ENCODE peak calls at places on chromosomes 7 and 10, in six cellular contexts. B is Panc1, S is AG04450, L is kidney epithelial cell, N is lung, O is transverse colon. F is an unnamed sample.

GRCh38 chr10:2122431-2123124 is 385.3 kb upstream of the ADARB2 start:
- DNase-seq in B (no peak), S (no peak), L (no peak), N (no peak), O (no peak), F (no peak)

GRCh38 chr7:27202018-27202740 is 2.3 kb upstream of the HOXA13 start:
- DNase-seq in B (no peak), S (no peak), L (no peak), N (no peak), O (no peak), F (no peak)

GRCh38 chr10:30434273-30435067 is 486 bp downstream of the MAP3K8 start:
- DNase-seq in B (no peak), S (no peak), L (no peak), N (peak), O (peak), F (no peak)

GRCh38 chr10:60526024-60526585 is 136.4 kb upstream of the ANK3 start:
- DNase-seq in B (no peak), S (no peak), L (no peak), N (no peak), O (no peak), F (no peak)

GRCh38 chr10:96765406-96766240 is 45.3 kb upstream of the PIK3AP1 start:
- DNase-seq in B (peak), S (no peak), L (peak), N (peak), O (peak), F (no peak)

GRCh38 chr7:122143376-122143750 is 686 bp downstream of the AASS start:
- DNase-seq in B (no peak), S (no peak), L (no peak), N (no peak), O (peak), F (no peak)

GRCh38 chr7:151954866-151955820 is 1.1 kb upstream of the GALNTL5 start:
- DNase-seq in B (no peak), S (no peak), L (no peak), N (no peak), O (no peak), F (no peak)

GRCh38 chr10:101214446-101215396 is 14.5 kb downstream of the LBX1 start:
- DNase-seq in B (no peak), S (peak), L (no peak), N (peak), O (peak), F (no peak)

GRCh38 chr7:2195403-2196246 is 37.1 kb downstream of the MAD1L1 start:
- DNase-seq in B (no peak), S (no peak), L (no peak), N (no peak), O (no peak), F (no peak)

DNA sequence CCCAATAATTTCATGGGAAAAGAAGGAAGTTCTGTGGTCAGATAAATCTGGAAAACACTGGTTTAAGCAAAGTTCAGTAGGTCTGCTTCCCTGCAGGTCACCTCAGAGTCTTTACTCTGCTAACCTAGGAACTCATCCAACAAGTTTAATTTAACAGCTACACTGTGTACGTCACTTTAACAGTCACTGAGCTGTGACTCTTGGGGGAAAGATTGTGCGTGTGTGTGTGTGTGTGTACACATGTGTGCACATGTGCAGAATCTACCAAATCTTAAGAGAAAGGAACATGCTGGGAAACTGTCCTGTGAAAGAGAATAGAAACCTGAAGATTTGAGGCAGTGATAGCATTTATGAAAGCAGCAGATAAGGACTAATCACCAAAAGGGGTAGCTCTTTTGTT is 62.6 kb downstream of the IKZF1 start:
- DNase-seq in B (no peak), S (no peak), L (no peak), N (no peak), O (no peak), F (no peak)
- H3K4me3 ChIP-seq in B (no peak), S (no peak), L (no peak), N (no peak), O (no peak), F (no peak)

GRCh38 chr7:129144095-129144833 is at the start of gene TSPAN33:
- DNase-seq in B (peak), S (no peak), L (no peak), N (peak), O (peak), F (no peak)

GRCh38 chr7:129147723-129148122 is 3.2 kb downstream of the TSPAN33 start:
- DNase-seq in B (no peak), S (no peak), L (no peak), N (no peak), O (no peak), F (no peak)

GRCh38 chr7:129146237-129146979 is 1.9 kb downstream of the TSPAN33 start:
- DNase-seq in B (no peak), S (no peak), L (no peak), N (no peak), O (no peak), F (no peak)

GRCh38 chr7:129143724-129144094 is 798 bp upstream of the TSPAN33 start:
- DNase-seq in B (no peak), S (no peak), L (no peak), N (no peak), O (no peak), F (no peak)

GRCh38 chr7:129144834-129145668 is 544 bp downstream of the TSPAN33 start:
- DNase-seq in B (no peak), S (no peak), L (no peak), N (no peak), O (no peak), F (no peak)
- TF ChIP-seq CTCF in B (peak), S (peak), L (peak), N (no peak), O (no peak), F (peak)

DNA sequence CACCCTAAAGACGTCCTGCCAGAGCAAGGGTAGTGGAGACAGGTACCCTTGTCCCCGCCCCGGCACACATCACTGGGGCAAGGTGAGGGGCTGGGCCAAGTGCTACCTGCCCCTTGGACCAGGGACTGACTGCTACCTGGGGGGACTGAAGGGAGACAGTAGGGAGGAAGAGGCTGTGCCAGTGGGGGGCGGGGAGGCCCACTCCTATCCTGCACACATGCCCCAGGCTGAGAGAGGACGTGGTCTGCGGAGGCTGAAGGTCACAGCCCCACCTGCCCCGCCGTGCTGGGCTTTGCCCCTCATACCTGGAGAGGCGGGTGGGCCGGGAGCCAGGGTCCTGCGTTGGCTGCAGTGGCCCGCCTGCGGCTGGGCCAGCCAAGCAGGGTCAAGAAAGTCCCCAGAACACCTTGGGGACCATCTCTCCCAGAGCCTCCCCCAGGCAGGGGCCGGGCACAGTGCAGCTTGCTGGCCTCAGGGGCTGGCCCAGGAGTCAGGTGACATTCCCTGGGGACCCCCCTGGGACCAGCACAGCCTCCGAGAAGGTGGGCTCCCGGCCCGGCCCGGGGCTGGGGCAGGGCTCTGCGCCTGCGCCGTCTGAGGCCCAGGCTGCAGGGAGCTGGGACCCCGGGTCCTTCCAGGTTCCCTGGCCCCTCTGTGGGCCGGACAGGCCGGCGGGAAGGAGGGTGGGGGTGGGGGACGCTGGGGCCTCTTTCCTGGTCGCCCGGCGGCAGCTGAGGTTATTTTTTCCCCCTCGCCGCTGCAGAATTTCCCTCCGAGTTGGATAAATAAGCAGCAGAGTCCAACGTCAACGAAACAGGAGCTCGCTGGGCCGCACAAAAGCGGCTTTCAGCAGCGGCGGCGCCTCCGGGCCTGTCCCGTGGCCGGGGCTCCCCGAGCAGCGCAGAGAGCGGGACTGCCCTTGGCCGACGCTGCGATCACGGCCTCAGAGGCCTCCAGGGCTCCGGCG is 9.8 kb upstream of the FZD9 start:
- DNase-seq in B (no peak), S (no peak), L (no peak), N (no peak), O (no peak), F (no peak)
- H3K4me3 ChIP-seq in B (no peak), S (no peak), L (no peak), N (no peak), O (peak), F (no peak)

GRCh38 chr10:94043431-94043990 is 49.8 kb downstream of the PLCE1 start:
- DNase-seq in B (no peak), S (no peak), L (no peak), N (no peak), O (no peak), F (no peak)

GRCh38 chr10:94046152-94046551 is 52.4 kb downstream of the PLCE1 start:
- DNase-seq in B (no peak), S (no peak), L (no peak), N (no peak), O (no peak), F (no peak)

GRCh38 chr10:94042814-94043175 is 49.1 kb downstream of the PLCE1 start:
- DNase-seq in B (no peak), S (no peak), L (no peak), N (no peak), O (no peak), F (no peak)

GRCh38 chr10:94038024-94038423 is 44.3 kb downstream of the PLCE1 start:
- DNase-seq in B (no peak), S (no peak), L (peak), N (no peak), O (no peak), F (no peak)

GRCh38 chr10:94042001-94042813 is 48.5 kb downstream of the PLCE1 start:
- DNase-seq in B (no peak), S (peak), L (peak), N (no peak), O (no peak), F (no peak)
- TF ChIP-seq CTCF in B (no peak), S (peak), L (no peak), N (no peak), O (peak), F (peak)

DNA sequence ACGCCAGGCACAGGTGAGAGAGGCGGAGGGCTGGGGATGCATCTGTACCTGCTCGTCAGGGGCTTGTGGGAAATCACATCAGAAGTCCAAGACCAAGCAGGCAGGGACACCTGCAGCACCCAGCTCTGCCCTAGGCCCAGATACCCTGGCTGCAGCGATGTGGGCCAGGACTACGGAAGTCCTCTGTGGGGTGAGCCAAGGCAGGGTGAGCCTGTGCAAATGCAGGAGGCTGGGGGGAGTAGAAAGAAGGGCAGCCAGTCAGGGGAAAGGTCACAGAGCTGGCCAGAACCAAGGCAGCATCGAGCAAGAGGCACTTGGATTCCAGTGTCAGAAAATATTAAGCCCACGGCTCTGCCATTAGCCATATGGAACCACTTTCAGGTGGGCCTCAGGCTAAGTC is 85.2 kb downstream of the TNS3 start:
- DNase-seq in B (no peak), S (no peak), L (no peak), N (no peak), O (no peak), F (no peak)
- H3K4me3 ChIP-seq in B (no peak), S (no peak), L (no peak), N (no peak), O (no peak), F (no peak)

DNA sequence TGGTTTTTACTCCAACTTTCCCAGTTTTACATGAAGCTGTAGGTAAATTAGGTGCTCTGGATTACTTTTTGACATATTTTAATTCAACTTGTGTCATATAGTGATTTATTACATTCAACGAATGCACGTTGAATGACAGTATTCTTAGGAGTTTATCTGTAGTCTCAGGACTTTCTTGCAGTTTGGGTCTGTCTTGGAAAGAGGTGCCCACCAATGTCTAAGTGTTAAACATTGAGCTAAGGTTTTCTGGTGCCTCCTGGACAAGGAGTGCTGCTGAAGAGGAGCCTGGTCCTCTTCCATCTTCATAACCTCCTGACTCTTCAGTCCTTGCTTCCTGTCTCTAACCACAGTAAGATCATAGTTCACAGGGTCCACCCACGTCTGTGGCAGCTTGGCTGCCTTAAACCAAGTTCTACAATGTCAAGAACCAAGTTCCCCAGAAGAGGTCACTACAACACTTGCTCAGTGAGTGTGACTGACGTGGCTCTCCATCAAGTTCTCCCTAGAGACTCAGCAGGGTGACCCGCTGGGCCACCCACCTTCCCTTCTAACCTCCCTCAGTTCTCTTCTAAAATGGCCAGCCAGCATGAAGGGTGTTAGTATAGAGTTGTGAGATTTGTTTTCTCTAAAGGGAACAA is 6.1 kb downstream of the NPY start:
- DNase-seq in B (peak), S (no peak), L (peak), N (no peak), O (no peak), F (no peak)
- TF ChIP-seq CTCF in B (peak), S (peak), L (peak), N (peak), O (no peak), F (peak)

GRCh38 chr10:5546891-5547683 is 22.3 kb downstream of the CALML3 start:
- DNase-seq in B (no peak), S (no peak), L (no peak), N (peak), O (peak), F (no peak)
- H3K4me3 ChIP-seq in B (peak), S (no peak), L (no peak), N (no peak), O (peak), F (no peak)

GRCh38 chr7:153090757-153091156 is 331.2 kb downstream of the ACTR3B start:
- DNase-seq in B (no peak), S (no peak), L (no peak), N (no peak), O (no peak), F (no peak)
- TF ChIP-seq CTCF in B (peak), S (no peak), L (no peak), N (no peak), O (no peak), F (no peak)

GRCh38 chr7:81173766-81174281 is 255.0 kb upstream of the SEMA3C start:
- DNase-seq in B (peak), S (peak), L (peak), N (peak), O (no peak), F (peak)
- H3K4me3 ChIP-seq in B (no peak), S (peak), L (no peak), N (no peak), O (no peak), F (no peak)

F was measured in AG04449.